ENCODE peak calls at places on chromosome 9, in four cellular contexts. One of them, this sample, is unnamed.

GRCh38 chr9:134642385-134643181 is 980 bp downstream of the COL5A1 start:
- DNase-seq in K562: no peak
- DNase-seq in SK-N-SH: peak
- DNase-seq in GM12878: no peak
- DNase-seq in this sample: peak

GRCh38 chr9:30913331-30913730 is 1471.1 kb upstream of the ACO1 start:
- DNase-seq in K562: no peak
- DNase-seq in SK-N-SH: no peak
- DNase-seq in GM12878: no peak
- DNase-seq in this sample: no peak

GRCh38 chr9:112535811-112536210 is 49.2 kb downstream of the KIAA1958 start:
- DNase-seq in K562: no peak
- DNase-seq in SK-N-SH: no peak
- DNase-seq in GM12878: no peak
- DNase-seq in this sample: peak

GRCh38 chr9:37938121-37938906 is 34.4 kb upstream of the SLC25A51 start:
- DNase-seq in K562: peak
- DNase-seq in SK-N-SH: peak
- DNase-seq in GM12878: no peak
- DNase-seq in this sample: peak

GRCh38 chr9:137382444-137382727 is 40.6 kb downstream of the EXD3 start:
- DNase-seq in K562: no peak
- DNase-seq in SK-N-SH: no peak
- DNase-seq in GM12878: no peak
- DNase-seq in this sample: no peak

GRCh38 chr9:17653947-17654346 is 75.1 kb downstream of the SH3GL2 start:
- DNase-seq in K562: no peak
- DNase-seq in SK-N-SH: no peak
- DNase-seq in GM12878: no peak
- DNase-seq in this sample: no peak

GRCh38 chr9:74073897-74074296 is 423.2 kb upstream of the RORB start:
- DNase-seq in K562: no peak
- DNase-seq in SK-N-SH: no peak
- DNase-seq in GM12878: no peak
- DNase-seq in this sample: no peak

GRCh38 chr9:114910541-114910940 is 19.9 kb downstream of the TNFSF8 start:
- DNase-seq in K562: no peak
- DNase-seq in SK-N-SH: no peak
- DNase-seq in GM12878: no peak
- DNase-seq in this sample: no peak

GRCh38 chr9:92141144-92142129 is 26.2 kb upstream of the SPTLC1 start:
- DNase-seq in K562: peak
- DNase-seq in SK-N-SH: peak
- DNase-seq in GM12878: no peak
- DNase-seq in this sample: peak

GRCh38 chr9:137280478-137281344 is 3.2 kb downstream of the TOR4A start:
- DNase-seq in K562: no peak
- DNase-seq in SK-N-SH: peak
- DNase-seq in GM12878: no peak
- DNase-seq in this sample: no peak

GRCh38 chr9:114348906-114349482 is 19.3 kb downstream of the ORM2 start:
- DNase-seq in K562: peak
- DNase-seq in SK-N-SH: no peak
- DNase-seq in GM12878: peak
- DNase-seq in this sample: peak

GRCh38 chr9:35932732-35933131 is 23.4 kb downstream of the SPAAR start:
- DNase-seq in K562: no peak
- DNase-seq in SK-N-SH: no peak
- DNase-seq in GM12878: no peak
- DNase-seq in this sample: no peak

GRCh38 chr9:103601287-103601686 is 492.8 kb upstream of the SMC2 start:
- DNase-seq in K562: no peak
- DNase-seq in SK-N-SH: no peak
- DNase-seq in GM12878: no peak
- DNase-seq in this sample: no peak

GRCh38 chr9:130995399-130995941 is 13.5 kb upstream of the LAMC3 start:
- DNase-seq in K562: peak
- DNase-seq in SK-N-SH: peak
- DNase-seq in GM12878: no peak
- DNase-seq in this sample: peak

GRCh38 chr9:23194281-23194680 is 631.8 kb downstream of the ELAVL2 start:
- DNase-seq in K562: no peak
- DNase-seq in SK-N-SH: no peak
- DNase-seq in GM12878: no peak
- DNase-seq in this sample: no peak

GRCh38 chr9:35852267-35852815 is 17.9 kb downstream of the OR13J1 start:
- DNase-seq in K562: no peak
- DNase-seq in SK-N-SH: no peak
- DNase-seq in GM12878: no peak
- DNase-seq in this sample: no peak

GRCh38 chr9:95910023-95910706 is 34.7 kb downstream of the ERCC6L2 start:
- DNase-seq in K562: no peak
- DNase-seq in SK-N-SH: no peak
- DNase-seq in GM12878: no peak
- DNase-seq in this sample: peak

GRCh38 chr9:112705773-112706427 is 12.0 kb downstream of the INIP start:
- DNase-seq in K562: no peak
- DNase-seq in SK-N-SH: peak
- DNase-seq in GM12878: no peak
- DNase-seq in this sample: peak

GRCh38 chr9:102840356-102840755 is 154.8 kb upstream of the CYLC2 start:
- DNase-seq in K562: no peak
- DNase-seq in SK-N-SH: no peak
- DNase-seq in GM12878: no peak
- DNase-seq in this sample: no peak

GRCh38 chr9:14246951-14247350 is 67.0 kb downstream of the NFIB start:
- DNase-seq in K562: no peak
- DNase-seq in SK-N-SH: no peak
- DNase-seq in GM12878: no peak
- DNase-seq in this sample: no peak

GRCh38 chr9:120711841-120712538 is 2.3 kb downstream of the MEGF9 start:
- DNase-seq in K562: no peak
- DNase-seq in SK-N-SH: no peak
- DNase-seq in GM12878: no peak
- DNase-seq in this sample: no peak

GRCh38 chr9:71368157-71368556 is 246.7 kb upstream of the TRPM3 start:
- DNase-seq in K562: no peak
- DNase-seq in SK-N-SH: no peak
- DNase-seq in GM12878: no peak
- DNase-seq in this sample: no peak

GRCh38 chr9:71806916-71807315 is 38.6 kb upstream of the CEMIP2 start:
- DNase-seq in K562: peak
- DNase-seq in SK-N-SH: peak
- DNase-seq in GM12878: no peak
- DNase-seq in this sample: peak

GRCh38 chr9:87387351-87388055 is 110.2 kb upstream of the DAPK1 start:
- DNase-seq in K562: peak
- DNase-seq in SK-N-SH: no peak
- DNase-seq in GM12878: no peak
- DNase-seq in this sample: no peak

GRCh38 chr9:124506433-124506832 is 766 bp downstream of the NR5A1 start:
- DNase-seq in K562: no peak
- DNase-seq in SK-N-SH: peak
- DNase-seq in GM12878: no peak
- DNase-seq in this sample: no peak

GRCh38 chr9:85212209-85212608 is 529.5 kb downstream of the AGTPBP1 start:
- DNase-seq in K562: no peak
- DNase-seq in SK-N-SH: no peak
- DNase-seq in GM12878: no peak
- DNase-seq in this sample: peak

GRCh38 chr9:70407081-70407503 is 7.4 kb downstream of the KLF9 start:
- DNase-seq in K562: no peak
- DNase-seq in SK-N-SH: no peak
- DNase-seq in GM12878: no peak
- DNase-seq in this sample: peak

GRCh38 chr9:16360247-16360646 is 510.2 kb downstream of the BNC2 start:
- DNase-seq in K562: no peak
- DNase-seq in SK-N-SH: no peak
- DNase-seq in GM12878: no peak
- DNase-seq in this sample: no peak

GRCh38 chr9:95021166-95021886 is 294.8 kb downstream of the AOPEP start:
- DNase-seq in K562: no peak
- DNase-seq in SK-N-SH: no peak
- DNase-seq in GM12878: no peak
- DNase-seq in this sample: no peak

GRCh38 chr9:128588581-128589233 is 36.3 kb downstream of the SPTAN1 start:
- DNase-seq in K562: no peak
- DNase-seq in SK-N-SH: no peak
- DNase-seq in GM12878: no peak
- DNase-seq in this sample: no peak

GRCh38 chr9:128595471-128595870 is 43.1 kb downstream of the SPTAN1 start:
- DNase-seq in K562: no peak
- DNase-seq in SK-N-SH: no peak
- DNase-seq in GM12878: no peak
- DNase-seq in this sample: no peak

GRCh38 chr9:128593039-128593438 is 40.7 kb downstream of the SPTAN1 start:
- DNase-seq in K562: peak
- DNase-seq in SK-N-SH: no peak
- DNase-seq in GM12878: no peak
- DNase-seq in this sample: no peak

GRCh38 chr9:128593856-128594255 is 41.5 kb downstream of the SPTAN1 start:
- DNase-seq in K562: no peak
- DNase-seq in SK-N-SH: no peak
- DNase-seq in GM12878: no peak
- DNase-seq in this sample: no peak
- TF ChIP-seq MAX in K562: no peak
- TF ChIP-seq MAX in SK-N-SH: no peak
- TF ChIP-seq MAX in GM12878: no peak
- TF ChIP-seq MAX in this sample: no peak

DNA sequence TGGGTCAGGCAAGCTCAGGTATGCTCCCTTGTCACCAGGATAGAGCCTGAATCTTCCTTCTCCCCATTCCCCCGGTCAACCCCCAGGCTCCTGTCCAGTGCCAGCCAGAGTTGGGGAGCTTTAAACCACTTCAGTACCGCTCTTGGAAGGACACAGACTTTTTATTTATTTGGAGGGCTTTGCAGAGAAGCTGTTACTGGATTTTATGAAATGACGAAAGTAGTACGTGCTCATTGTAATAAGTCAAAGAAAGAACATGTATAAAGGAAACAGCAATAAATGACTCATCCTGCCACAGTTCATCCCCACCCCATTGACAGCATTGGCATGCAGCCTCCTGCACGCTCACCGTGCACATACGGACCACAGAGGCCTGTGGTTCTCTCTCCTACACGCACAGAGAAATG is 230.3 kb downstream of the AUH start:
- DNase-seq in K562: no peak
- DNase-seq in SK-N-SH: no peak
- DNase-seq in GM12878: no peak
- DNase-seq in this sample: peak
- TF ChIP-seq POLR2AphosphoS5 in K562: no peak
- TF ChIP-seq POLR2AphosphoS5 in SK-N-SH: no peak
- TF ChIP-seq POLR2AphosphoS5 in GM12878: no peak
- TF ChIP-seq POLR2AphosphoS5 in this sample: no peak

DNA sequence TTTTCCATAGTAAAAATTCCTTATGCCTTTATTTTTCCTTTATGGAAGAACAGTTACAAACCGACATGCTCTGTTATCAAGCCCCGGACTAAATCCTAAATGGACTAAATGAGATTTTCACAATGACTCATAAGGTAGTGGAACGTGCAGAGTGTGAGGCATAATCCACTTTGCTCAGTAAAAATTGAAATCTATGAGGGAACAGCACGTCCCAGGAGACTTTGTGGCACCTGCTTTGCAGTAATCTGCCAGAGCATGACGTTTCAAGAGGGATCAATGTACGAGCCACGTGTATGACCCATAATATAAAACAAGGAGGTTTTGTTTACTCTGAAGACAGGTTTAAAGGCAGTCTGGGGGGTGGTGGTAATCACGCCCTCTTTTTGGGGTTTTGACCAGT is 83.8 kb upstream of the GNA14 start:
- DNase-seq in K562: no peak
- DNase-seq in SK-N-SH: peak
- DNase-seq in GM12878: peak
- DNase-seq in this sample: no peak
- TF ChIP-seq MAX in K562: no peak
- TF ChIP-seq MAX in SK-N-SH: no peak
- TF ChIP-seq MAX in GM12878: no peak
- TF ChIP-seq MAX in this sample: no peak

GRCh38 chr9:88733651-88734470 is 198.9 kb downstream of the NXNL2 start:
- DNase-seq in K562: no peak
- DNase-seq in SK-N-SH: no peak
- DNase-seq in GM12878: no peak
- DNase-seq in this sample: peak
- TF ChIP-seq POLR2AphosphoS5 in K562: no peak
- TF ChIP-seq POLR2AphosphoS5 in SK-N-SH: no peak
- TF ChIP-seq POLR2AphosphoS5 in GM12878: no peak
- TF ChIP-seq POLR2AphosphoS5 in this sample: no peak

GRCh38 chr9:129704797-129705196 is 39.4 kb downstream of the PRRX2 start:
- DNase-seq in K562: no peak
- DNase-seq in SK-N-SH: peak
- DNase-seq in GM12878: no peak
- DNase-seq in this sample: no peak

GRCh38 chr9:129709471-129710460 is 43.1 kb downstream of the PTGES start:
- DNase-seq in K562: no peak
- DNase-seq in SK-N-SH: no peak
- DNase-seq in GM12878: no peak
- DNase-seq in this sample: no peak

GRCh38 chr9:129712595-129713524 is 40.0 kb downstream of the PTGES start:
- DNase-seq in K562: no peak
- DNase-seq in SK-N-SH: no peak
- DNase-seq in GM12878: no peak
- DNase-seq in this sample: no peak

GRCh38 chr9:129703667-129704355 is 38.4 kb downstream of the PRRX2 start:
- DNase-seq in K562: no peak
- DNase-seq in SK-N-SH: no peak
- DNase-seq in GM12878: no peak
- DNase-seq in this sample: no peak

GRCh38 chr9:129708799-129709198 is 43.4 kb downstream of the PRRX2 start:
- DNase-seq in K562: no peak
- DNase-seq in SK-N-SH: no peak
- DNase-seq in GM12878: no peak
- DNase-seq in this sample: no peak
- TF ChIP-seq MAX in K562: no peak
- TF ChIP-seq MAX in SK-N-SH: no peak
- TF ChIP-seq MAX in GM12878: no peak
- TF ChIP-seq MAX in this sample: no peak

This sample was measured in endothelial cell of umbilical vein.